ENCODE peak calls at places on chromosomes 6 and 20, in ten cellular contexts. S is left cardiac atrium, U is hypothalamus, K is ovary, N is right cardiac atrium, V is AG04450, W is brain microvascular endothelial cell, H is EH, D is NCI-H748 treated with DMSO at 0.1 percent for 48 hours, M is mesothelial cell of epicardium. B is an unnamed sample.

GRCh38 chr6:142300758-142301251 is 1.0 kb upstream of the ADGRG6 start:
- DNase-seq in S (peak; percentile 71), U (no peak), K (no peak), N (peak; percentile 69), V (no peak), W (peak; percentile 73), H (peak; percentile 63), D (no peak), M (peak; percentile 40), B (no peak)

GRCh38 chr20:62370115-62370806 is 3.1 kb upstream of the LAMA5 start:
- DNase-seq in S (no peak), U (no peak), K (no peak), N (peak; percentile 75), V (no peak), W (no peak), H (peak; percentile 94), D (no peak), M (no peak), B (no peak)

GRCh38 chr6:139519571-139520031 is 145.2 kb upstream of the CITED2 start:
- DNase-seq in S (no peak), U (no peak), K (no peak), N (no peak), V (no peak), W (no peak), H (peak; percentile 90), D (no peak), M (no peak), B (no peak)

GRCh38 chr6:36118550-36119107 is 11.7 kb upstream of the MAPK13 start:
- DNase-seq in S (no peak), U (no peak), K (no peak), N (peak; percentile 61), V (no peak), W (no peak), H (no peak), D (peak; percentile 92), M (no peak), B (no peak)

GRCh38 chr20:23151008-23151703 is 65.0 kb upstream of the CD93 start:
- DNase-seq in S (no peak), U (no peak), K (no peak), N (peak; percentile 24), V (no peak), W (no peak), H (no peak), D (no peak), M (peak; percentile 5), B (no peak)

GRCh38 chr6:145756170-145756662 is 20.9 kb upstream of the EPM2A start:
- DNase-seq in S (peak; percentile 41), U (no peak), K (no peak), N (no peak), V (peak; percentile 78), W (peak; percentile 95), H (peak; percentile 97), D (no peak), M (peak; percentile 45), B (peak; percentile 97)

GRCh38 chr20:17666491-17666890 is 15.6 kb downstream of the RRBP1 start:
- DNase-seq in S (no peak), U (no peak), K (no peak), N (peak; percentile 11), V (no peak), W (no peak), H (peak; percentile 32), D (no peak), M (no peak), B (no peak)

GRCh38 chr20:6083926-6084325 is 30.1 kb upstream of the LRRN4 start:
- DNase-seq in S (no peak), U (no peak), K (no peak), N (no peak), V (no peak), W (no peak), H (no peak), D (no peak), M (no peak), B (no peak)

GRCh38 chr6:37648465-37649330 is 49.0 kb downstream of the MDGA1 start:
- DNase-seq in S (no peak), U (no peak), K (peak; percentile 18), N (peak; percentile 67), V (no peak), W (no peak), H (no peak), D (no peak), M (no peak), B (no peak)

GRCh38 chr20:33578510-33578909 is 83.6 kb upstream of the C20orf144 start:
- DNase-seq in S (no peak), U (no peak), K (no peak), N (no peak), V (peak; percentile 41), W (no peak), H (peak; percentile 62), D (no peak), M (no peak), B (peak; percentile 41)

GRCh38 chr6:166930354-166930891 is 25.9 kb downstream of the RNASET2 start:
- DNase-seq in S (no peak), U (no peak), K (no peak), N (no peak), V (no peak), W (no peak), H (no peak), D (no peak), M (no peak), B (no peak)

GRCh38 chr6:105804000-105804399 is 282.1 kb upstream of the PRDM1 start:
- DNase-seq in S (no peak), U (no peak), K (no peak), N (no peak), V (no peak), W (no peak), H (no peak), D (no peak), M (no peak), B (no peak)

GRCh38 chr6:322940-323729 is 30.8 kb downstream of the DUSP22 start:
- DNase-seq in S (no peak), U (no peak), K (no peak), N (peak; percentile 41), V (no peak), W (no peak), H (no peak), D (no peak), M (no peak), B (no peak)

GRCh38 chr6:4356899-4357659 is 221.7 kb upstream of the ECI2 start:
- DNase-seq in S (no peak), U (no peak), K (no peak), N (peak; percentile 61), V (no peak), W (no peak), H (no peak), D (no peak), M (no peak), B (no peak)

GRCh38 chr6:161493731-161494130 is 219.9 kb upstream of the AGPAT4 start:
- DNase-seq in S (no peak), U (no peak), K (no peak), N (no peak), V (no peak), W (no peak), H (no peak), D (no peak), M (no peak), B (no peak)

B was measured in skeletal muscle cell.